ENCODE peak calls at places on chromosomes 16 and 17, in seven cellular contexts. One of them, this sample, is unnamed.

GRCh38 chr16:23520500-23520899 is 10.2 kb upstream of the GGA2 start:
- DNase-seq in islet precursor cell: no peak
- DNase-seq in neural crest cell: no peak
- DNase-seq in ascending aorta: no peak
- DNase-seq in HTR-8/SVneo: no peak
- DNase-seq in nephron progenitor cell: no peak
- DNase-seq in activated naive CD8-positive, alpha-beta T cell treated with anti-CD3 and anti-CD28 coated beads, Interleukin-2, amount 50 U/mL, for 16 hours: no peak
- DNase-seq in this sample: no peak

GRCh38 chr16:71626858-71627213 is 852 bp downstream of the MARVELD3 start:
- DNase-seq in HTR-8/SVneo: no peak
- DNase-seq in activated naive CD8-positive, alpha-beta T cell treated with anti-CD3 and anti-CD28 coated beads, Interleukin-2, amount 50 U/mL, for 16 hours: no peak
- DNase-seq in islet precursor cell: peak
- DNase-seq in nephron progenitor cell: no peak
- DNase-seq in ascending aorta: no peak
- DNase-seq in neural crest cell: no peak
- DNase-seq in this sample: no peak

GRCh38 chr17:49456172-49456965 is 38.7 kb upstream of the NGFR start:
- DNase-seq in HTR-8/SVneo: peak
- DNase-seq in nephron progenitor cell: no peak
- DNase-seq in neural crest cell: no peak
- DNase-seq in activated naive CD8-positive, alpha-beta T cell treated with anti-CD3 and anti-CD28 coated beads, Interleukin-2, amount 50 U/mL, for 16 hours: no peak
- DNase-seq in islet precursor cell: no peak
- DNase-seq in ascending aorta: no peak
- DNase-seq in this sample: no peak

GRCh38 chr17:8091033-8091687 is 3.6 kb upstream of the ALOX12B start:
- DNase-seq in ascending aorta: no peak
- DNase-seq in nephron progenitor cell: no peak
- DNase-seq in HTR-8/SVneo: no peak
- DNase-seq in islet precursor cell: no peak
- DNase-seq in activated naive CD8-positive, alpha-beta T cell treated with anti-CD3 and anti-CD28 coated beads, Interleukin-2, amount 50 U/mL, for 16 hours: no peak
- DNase-seq in neural crest cell: no peak
- DNase-seq in this sample: peak

GRCh38 chr16:5032748-5033167 is 977 bp downstream of the NAGPA start:
- DNase-seq in activated naive CD8-positive, alpha-beta T cell treated with anti-CD3 and anti-CD28 coated beads, Interleukin-2, amount 50 U/mL, for 16 hours: no peak
- DNase-seq in HTR-8/SVneo: no peak
- DNase-seq in neural crest cell: no peak
- DNase-seq in islet precursor cell: no peak
- DNase-seq in nephron progenitor cell: no peak
- DNase-seq in ascending aorta: no peak
- DNase-seq in this sample: no peak

GRCh38 chr16:67241008-67241900 is 6.0 kb downstream of the FHOD1 start:
- DNase-seq in ascending aorta: no peak
- DNase-seq in islet precursor cell: peak
- DNase-seq in HTR-8/SVneo: peak
- DNase-seq in nephron progenitor cell: no peak
- DNase-seq in neural crest cell: no peak
- DNase-seq in activated naive CD8-positive, alpha-beta T cell treated with anti-CD3 and anti-CD28 coated beads, Interleukin-2, amount 50 U/mL, for 16 hours: no peak
- DNase-seq in this sample: no peak

GRCh38 chr17:62648247-62648953 is 20.9 kb downstream of the MRC2 start:
- DNase-seq in ascending aorta: peak
- DNase-seq in HTR-8/SVneo: no peak
- DNase-seq in islet precursor cell: peak
- DNase-seq in activated naive CD8-positive, alpha-beta T cell treated with anti-CD3 and anti-CD28 coated beads, Interleukin-2, amount 50 U/mL, for 16 hours: no peak
- DNase-seq in nephron progenitor cell: no peak
- DNase-seq in neural crest cell: no peak
- DNase-seq in this sample: no peak

GRCh38 chr16:72092832-72093447 is 480 bp downstream of the TXNL4B start:
- DNase-seq in islet precursor cell: peak
- DNase-seq in HTR-8/SVneo: peak
- DNase-seq in activated naive CD8-positive, alpha-beta T cell treated with anti-CD3 and anti-CD28 coated beads, Interleukin-2, amount 50 U/mL, for 16 hours: no peak
- DNase-seq in nephron progenitor cell: peak
- DNase-seq in neural crest cell: no peak
- DNase-seq in ascending aorta: no peak
- DNase-seq in this sample: no peak

GRCh38 chr17:51154176-51154575 is 817 bp downstream of the NME1 start:
- DNase-seq in islet precursor cell: peak
- DNase-seq in activated naive CD8-positive, alpha-beta T cell treated with anti-CD3 and anti-CD28 coated beads, Interleukin-2, amount 50 U/mL, for 16 hours: no peak
- DNase-seq in nephron progenitor cell: no peak
- DNase-seq in neural crest cell: no peak
- DNase-seq in HTR-8/SVneo: no peak
- DNase-seq in ascending aorta: no peak
- DNase-seq in this sample: no peak

GRCh38 chr16:56611281-56611833 is 3.0 kb downstream of the MT2A start:
- DNase-seq in HTR-8/SVneo: no peak
- DNase-seq in nephron progenitor cell: no peak
- DNase-seq in islet precursor cell: no peak
- DNase-seq in neural crest cell: no peak
- DNase-seq in activated naive CD8-positive, alpha-beta T cell treated with anti-CD3 and anti-CD28 coated beads, Interleukin-2, amount 50 U/mL, for 16 hours: no peak
- DNase-seq in ascending aorta: no peak
- DNase-seq in this sample: no peak

GRCh38 chr17:38600906-38601305 is 4.8 kb downstream of the SRCIN1 start:
- DNase-seq in HTR-8/SVneo: no peak
- DNase-seq in islet precursor cell: peak
- DNase-seq in nephron progenitor cell: no peak
- DNase-seq in neural crest cell: no peak
- DNase-seq in activated naive CD8-positive, alpha-beta T cell treated with anti-CD3 and anti-CD28 coated beads, Interleukin-2, amount 50 U/mL, for 16 hours: no peak
- DNase-seq in ascending aorta: no peak
- DNase-seq in this sample: no peak

GRCh38 chr17:59756236-59756818 is 48.9 kb downstream of the VMP1 start:
- DNase-seq in islet precursor cell: no peak
- DNase-seq in ascending aorta: no peak
- DNase-seq in nephron progenitor cell: no peak
- DNase-seq in HTR-8/SVneo: peak
- DNase-seq in neural crest cell: no peak
- DNase-seq in activated naive CD8-positive, alpha-beta T cell treated with anti-CD3 and anti-CD28 coated beads, Interleukin-2, amount 50 U/mL, for 16 hours: no peak
- DNase-seq in this sample: no peak

GRCh38 chr17:40602445-40603443 is 37.5 kb upstream of the CCR7 start:
- DNase-seq in ascending aorta: no peak
- DNase-seq in islet precursor cell: peak
- DNase-seq in HTR-8/SVneo: no peak
- DNase-seq in nephron progenitor cell: no peak
- DNase-seq in activated naive CD8-positive, alpha-beta T cell treated with anti-CD3 and anti-CD28 coated beads, Interleukin-2, amount 50 U/mL, for 16 hours: peak
- DNase-seq in neural crest cell: no peak
- DNase-seq in this sample: peak

GRCh38 chr17:42953669-42954068 is 10.6 kb downstream of the AARSD1 start:
- DNase-seq in neural crest cell: no peak
- DNase-seq in activated naive CD8-positive, alpha-beta T cell treated with anti-CD3 and anti-CD28 coated beads, Interleukin-2, amount 50 U/mL, for 16 hours: no peak
- DNase-seq in islet precursor cell: no peak
- DNase-seq in ascending aorta: no peak
- DNase-seq in HTR-8/SVneo: no peak
- DNase-seq in nephron progenitor cell: no peak
- DNase-seq in this sample: no peak

GRCh38 chr16:29111421-29111820 is 126.6 kb downstream of the LAT start:
- DNase-seq in ascending aorta: no peak
- DNase-seq in activated naive CD8-positive, alpha-beta T cell treated with anti-CD3 and anti-CD28 coated beads, Interleukin-2, amount 50 U/mL, for 16 hours: no peak
- DNase-seq in nephron progenitor cell: no peak
- DNase-seq in HTR-8/SVneo: no peak
- DNase-seq in islet precursor cell: no peak
- DNase-seq in neural crest cell: no peak
- DNase-seq in this sample: no peak

GRCh38 chr17:79033046-79033616 is 9.2 kb downstream of the C1QTNF1 start:
- DNase-seq in activated naive CD8-positive, alpha-beta T cell treated with anti-CD3 and anti-CD28 coated beads, Interleukin-2, amount 50 U/mL, for 16 hours: no peak
- DNase-seq in HTR-8/SVneo: no peak
- DNase-seq in nephron progenitor cell: no peak
- DNase-seq in islet precursor cell: peak
- DNase-seq in ascending aorta: no peak
- DNase-seq in neural crest cell: no peak
- DNase-seq in this sample: no peak

GRCh38 chr16:75593825-75594820 is 27.9 kb downstream of the GABARAPL2 start:
- DNase-seq in neural crest cell: no peak
- DNase-seq in activated naive CD8-positive, alpha-beta T cell treated with anti-CD3 and anti-CD28 coated beads, Interleukin-2, amount 50 U/mL, for 16 hours: no peak
- DNase-seq in HTR-8/SVneo: no peak
- DNase-seq in ascending aorta: no peak
- DNase-seq in nephron progenitor cell: no peak
- DNase-seq in islet precursor cell: peak
- DNase-seq in this sample: no peak